ENCODE peak calls at places on chromosomes 5 and 9, in seven cellular contexts. D is T1000, P is progenitor cell of endocrine pancreas, Z is dorsolateral prefrontal cortex, B is GM04503, K is HTR-8/SVneo, O is GM12892. A is an unnamed sample.

GRCh38 chr9:129518074-129518473 is 102.8 kb downstream of the C9orf50 start:
- DNase-seq in D (no peak), P (no peak), Z (no peak), B (no peak), K (no peak), O (no peak), A (no peak)

GRCh38 chr5:39283231-39283818 is 64.0 kb upstream of the FYB1 start:
- DNase-seq in D (peak; percentile 33), P (peak; percentile 10), Z (no peak), B (peak; percentile 24), K (peak; percentile 77), O (no peak), A (peak; percentile 61)

GRCh38 chr5:146890073-146890472 is 11.5 kb upstream of the PPP2R2B start:
- DNase-seq in D (no peak), P (no peak), Z (no peak), B (no peak), K (no peak), O (no peak), A (no peak)

GRCh38 chr9:76099516-76099915 is 209.0 kb downstream of the PCSK5 start:
- DNase-seq in D (no peak), P (no peak), Z (no peak), B (no peak), K (no peak), O (no peak), A (no peak)

GRCh38 chr5:75681125-75681830 is 36.0 kb downstream of the POC5 start:
- DNase-seq in D (no peak), P (no peak), Z (no peak), B (peak; percentile 13), K (peak; percentile 25), O (no peak), A (no peak)

GRCh38 chr5:33474004-33474403 is 33.2 kb downstream of the TARS1 start:
- DNase-seq in D (no peak), P (no peak), Z (no peak), B (no peak), K (no peak), O (no peak), A (no peak)

GRCh38 chr9:40907657-40908624 is 220.5 kb downstream of the FOXD4L6 start:
- DNase-seq in D (no peak), P (no peak), Z (no peak), B (no peak), K (no peak), O (no peak), A (no peak)

GRCh38 chr9:124045830-124046177 is 34.2 kb downstream of the LHX2 start:
- DNase-seq in D (no peak), P (no peak), Z (no peak), B (no peak), K (no peak), O (no peak), A (no peak)

GRCh38 chr5:142323480-142324376 is 1.1 kb downstream of the SPRY4 start:
- DNase-seq in D (no peak), P (peak; percentile 28), Z (no peak), B (no peak), K (no peak), O (no peak), A (peak; percentile 54)

GRCh38 chr5:179184521-179185050 is 124.4 kb downstream of the ZNF354C start:
- DNase-seq in D (no peak), P (no peak), Z (no peak), B (no peak), K (no peak), O (no peak), A (no peak)

GRCh38 chr5:139391570-139392323 is 2.0 kb upstream of the MZB1 start:
- DNase-seq in D (no peak), P (no peak), Z (no peak), B (no peak), K (peak; percentile 80), O (no peak), A (peak; percentile 76)

GRCh38 chr5:120252839-120253238 is 211.3 kb upstream of the PRR16 start:
- DNase-seq in D (no peak), P (no peak), Z (no peak), B (no peak), K (no peak), O (no peak), A (no peak)

GRCh38 chr9:36191696-36192095 is 975 bp downstream of the CLTA start:
- DNase-seq in D (no peak), P (no peak), Z (no peak), B (no peak), K (no peak), O (no peak), A (no peak)

GRCh38 chr9:35906923-35907699 is 1.1 kb downstream of the HRCT1 start:
- DNase-seq in D (no peak), P (no peak), Z (no peak), B (peak; percentile 72), K (no peak), O (no peak), A (no peak)

GRCh38 chr5:3729631-3730030 is 134.0 kb downstream of the IRX1 start:
- DNase-seq in D (no peak), P (no peak), Z (no peak), B (no peak), K (no peak), O (no peak), A (no peak)

GRCh38 chr9:105188746-105189145 is 55.7 kb upstream of the SLC44A1 start:
- DNase-seq in D (no peak), P (no peak), Z (no peak), B (no peak), K (no peak), O (no peak), A (no peak)

GRCh38 chr5:140165921-140166270 is 9.1 kb upstream of the CYSTM1 start:
- DNase-seq in D (no peak), P (no peak), Z (no peak), B (no peak), K (no peak), O (no peak), A (no peak)

GRCh38 chr5:91244380-91245073 is 138.6 kb downstream of the ARRDC3 start:
- DNase-seq in D (no peak), P (no peak), Z (no peak), B (no peak), K (no peak), O (no peak), A (no peak)

A was measured in PC-9.